ENCODE peak calls at places on chromosomes 3 and 15, in six cellular contexts. One of them, this sample, is unnamed.

GRCh38 chr3:129345281-129345680 is 66.6 kb downstream of the HMCES start:
- DNase-seq in OCI-LY7: no peak
- DNase-seq in foreskin melanocyte: no peak
- DNase-seq in heart left ventricle: no peak
- DNase-seq in cardiac muscle cell: no peak
- DNase-seq in dermis blood vessel endothelial cell: no peak
- DNase-seq in this sample: no peak

GRCh38 chr3:27423463-27423862 is 54.3 kb upstream of the NEK10 start:
- DNase-seq in OCI-LY7: no peak
- DNase-seq in foreskin melanocyte: no peak
- DNase-seq in heart left ventricle: no peak
- DNase-seq in cardiac muscle cell: no peak
- DNase-seq in dermis blood vessel endothelial cell: no peak
- DNase-seq in this sample: no peak

GRCh38 chr3:16399473-16399872 is 114.0 kb downstream of the RFTN1 start:
- DNase-seq in OCI-LY7: peak
- DNase-seq in foreskin melanocyte: peak
- DNase-seq in heart left ventricle: peak
- DNase-seq in cardiac muscle cell: peak
- DNase-seq in dermis blood vessel endothelial cell: no peak
- DNase-seq in this sample: peak

GRCh38 chr3:174398761-174399160 is 460.4 kb upstream of the NAALADL2 start:
- DNase-seq in OCI-LY7: no peak
- DNase-seq in foreskin melanocyte: no peak
- DNase-seq in heart left ventricle: no peak
- DNase-seq in cardiac muscle cell: no peak
- DNase-seq in dermis blood vessel endothelial cell: no peak
- DNase-seq in this sample: no peak

GRCh38 chr3:36843065-36844051 is 79.0 kb upstream of the DCLK3 start:
- DNase-seq in OCI-LY7: peak
- DNase-seq in foreskin melanocyte: no peak
- DNase-seq in heart left ventricle: no peak
- DNase-seq in cardiac muscle cell: peak
- DNase-seq in dermis blood vessel endothelial cell: peak
- DNase-seq in this sample: peak

GRCh38 chr15:100131321-100132224 is 210.2 kb downstream of the ADAMTS17 start:
- DNase-seq in OCI-LY7: no peak
- DNase-seq in foreskin melanocyte: peak
- DNase-seq in heart left ventricle: peak
- DNase-seq in cardiac muscle cell: peak
- DNase-seq in dermis blood vessel endothelial cell: peak
- DNase-seq in this sample: peak

GRCh38 chr15:27418729-27419128 is 447.7 kb downstream of the GABRG3 start:
- DNase-seq in OCI-LY7: peak
- DNase-seq in foreskin melanocyte: no peak
- DNase-seq in heart left ventricle: no peak
- DNase-seq in cardiac muscle cell: peak
- DNase-seq in dermis blood vessel endothelial cell: no peak
- DNase-seq in this sample: no peak

GRCh38 chr3:24514139-24514538 is 19.5 kb upstream of the THRB start:
- DNase-seq in OCI-LY7: no peak
- DNase-seq in foreskin melanocyte: no peak
- DNase-seq in heart left ventricle: no peak
- DNase-seq in cardiac muscle cell: no peak
- DNase-seq in dermis blood vessel endothelial cell: no peak
- DNase-seq in this sample: no peak

GRCh38 chr3:149288655-149289054 is 44.8 kb downstream of the TM4SF18 start:
- DNase-seq in OCI-LY7: no peak
- DNase-seq in foreskin melanocyte: no peak
- DNase-seq in heart left ventricle: no peak
- DNase-seq in cardiac muscle cell: no peak
- DNase-seq in dermis blood vessel endothelial cell: no peak
- DNase-seq in this sample: no peak

GRCh38 chr3:72042397-72043211 is 257.7 kb upstream of the PROK2 start:
- DNase-seq in OCI-LY7: no peak
- DNase-seq in foreskin melanocyte: no peak
- DNase-seq in heart left ventricle: no peak
- DNase-seq in cardiac muscle cell: no peak
- DNase-seq in dermis blood vessel endothelial cell: no peak
- DNase-seq in this sample: no peak

GRCh38 chr3:46873521-46873920 is 4.0 kb upstream of the PTH1R start:
- DNase-seq in OCI-LY7: no peak
- DNase-seq in foreskin melanocyte: no peak
- DNase-seq in heart left ventricle: no peak
- DNase-seq in cardiac muscle cell: no peak
- DNase-seq in dermis blood vessel endothelial cell: no peak
- DNase-seq in this sample: no peak

GRCh38 chr3:194876403-194877165 is 190.9 kb downstream of the FAM43A start:
- DNase-seq in OCI-LY7: no peak
- DNase-seq in foreskin melanocyte: no peak
- DNase-seq in heart left ventricle: no peak
- DNase-seq in cardiac muscle cell: no peak
- DNase-seq in dermis blood vessel endothelial cell: no peak
- DNase-seq in this sample: no peak

GRCh38 chr3:194142156-194142910 is 6.4 kb downstream of the HES1 start:
- DNase-seq in OCI-LY7: no peak
- DNase-seq in foreskin melanocyte: no peak
- DNase-seq in heart left ventricle: peak
- DNase-seq in cardiac muscle cell: peak
- DNase-seq in dermis blood vessel endothelial cell: no peak
- DNase-seq in this sample: no peak

GRCh38 chr3:13497386-13497785 is 17.3 kb downstream of the HDAC11 start:
- DNase-seq in OCI-LY7: no peak
- DNase-seq in foreskin melanocyte: peak
- DNase-seq in heart left ventricle: no peak
- DNase-seq in cardiac muscle cell: no peak
- DNase-seq in dermis blood vessel endothelial cell: no peak
- DNase-seq in this sample: no peak

GRCh38 chr3:153257673-153258351 is 95.8 kb downstream of the RAP2B start:
- DNase-seq in OCI-LY7: no peak
- DNase-seq in foreskin melanocyte: no peak
- DNase-seq in heart left ventricle: no peak
- DNase-seq in cardiac muscle cell: no peak
- DNase-seq in dermis blood vessel endothelial cell: no peak
- DNase-seq in this sample: no peak

GRCh38 chr3:132867956-132868355 is 145.7 kb upstream of the NPHP3 start:
- DNase-seq in OCI-LY7: no peak
- DNase-seq in foreskin melanocyte: no peak
- DNase-seq in heart left ventricle: no peak
- DNase-seq in cardiac muscle cell: no peak
- DNase-seq in dermis blood vessel endothelial cell: no peak
- DNase-seq in this sample: no peak

GRCh38 chr3:44845528-44846520 is 15.9 kb upstream of the TMEM42 start:
- DNase-seq in OCI-LY7: no peak
- DNase-seq in foreskin melanocyte: no peak
- DNase-seq in heart left ventricle: peak
- DNase-seq in cardiac muscle cell: peak
- DNase-seq in dermis blood vessel endothelial cell: peak
- DNase-seq in this sample: no peak

GRCh38 chr15:32861741-32862140 is 143.9 kb downstream of the GREM1 start:
- DNase-seq in OCI-LY7: no peak
- DNase-seq in foreskin melanocyte: peak
- DNase-seq in heart left ventricle: no peak
- DNase-seq in cardiac muscle cell: no peak
- DNase-seq in dermis blood vessel endothelial cell: no peak
- DNase-seq in this sample: no peak

This sample was measured in COLO829.